ENCODE peak calls at places on chromosomes 12 and 14, in nine cellular contexts. Y is GM23248, N is mammary epithelial cell, B is fibroblast of lung, Q is endothelial cell of umbilical vein, L is GM23338, E is neuronal stem cell, K is DND-41, W is keratinocyte. X is an unnamed sample.
A peak's percentile ranks its signal among the peaks of the same experiment; 100 is the strongest.

GRCh38 chr14:81315344-81315743 is 84.8 kb downstream of the STON2 start:
- DNase-seq in N (no peak), B (no peak), Y (no peak), Q (no peak), K (no peak), E (peak; percentile 57), W (no peak), L (peak; percentile 95), X (peak; percentile 71)

GRCh38 chr12:58725400-58726105 is 194.8 kb downstream of the LRIG3 start:
- DNase-seq in E (no peak), N (no peak), L (no peak), K (no peak), Y (peak; percentile 26), W (no peak), B (no peak), Q (no peak), X (no peak)

GRCh38 chr14:100295376-100296105 is 10.7 kb downstream of the SLC25A29 start:
- DNase-seq in L (no peak), Q (no peak), K (no peak), E (no peak), N (no peak), B (no peak), Y (no peak), W (no peak), X (no peak)

GRCh38 chr14:63682727-63683593 is 41.3 kb upstream of the WDR89 start:
- DNase-seq in B (no peak), K (no peak), W (no peak), Q (no peak), N (no peak), Y (no peak), E (no peak), L (no peak), X (no peak)

GRCh38 chr12:118188690-118189371 is 52.9 kb downstream of the PEBP1 start:
- DNase-seq in K (no peak), Y (peak; percentile 65), W (no peak), E (no peak), N (peak; percentile 20), B (peak; percentile 81), L (peak; percentile 22), Q (peak; percentile 30), X (no peak)

GRCh38 chr12:70415987-70416386 is 49.9 kb downstream of the KCNMB4 start:
- DNase-seq in L (no peak), W (no peak), Q (no peak), K (no peak), E (no peak), N (no peak), B (no peak), Y (no peak), X (no peak)

GRCh38 chr14:34498684-34499412 is 36.8 kb upstream of the SPTSSA start:
- DNase-seq in Y (peak; percentile 34), W (no peak), B (peak; percentile 45), L (peak; percentile 46), K (peak; percentile 10), Q (peak; percentile 6), E (no peak), N (peak; percentile 43), X (peak; percentile 36)

GRCh38 chr14:45526715-45527549 is 273.9 kb upstream of the MIS18BP1 start:
- DNase-seq in K (peak; percentile 24), E (peak; percentile 32), L (peak; percentile 85), B (no peak), Q (no peak), Y (peak; percentile 53), W (no peak), N (peak; percentile 45), X (peak; percentile 81)

GRCh38 chr14:104660597-104660996 is 28.8 kb upstream of the INF2 start:
- DNase-seq in W (no peak), L (no peak), E (no peak), Y (no peak), N (no peak), K (no peak), Q (no peak), B (no peak), X (no peak)

GRCh38 chr12:53120685-53121525 is 17.6 kb downstream of the SOAT2 start:
- DNase-seq in B (no peak), L (no peak), Q (no peak), W (no peak), N (no peak), Y (no peak), K (no peak), E (no peak), X (no peak)

GRCh38 chr12:3535431-3535841 is 44.4 kb downstream of the PRMT8 start:
- DNase-seq in N (no peak), Q (no peak), E (no peak), W (no peak), L (no peak), Y (no peak), B (no peak), K (no peak), X (no peak)

GRCh38 chr14:105271224-105271890 is 23.0 kb downstream of the BTBD6 start:
- DNase-seq in B (no peak), Q (no peak), L (no peak), N (no peak), Y (no peak), E (no peak), W (no peak), K (no peak), X (no peak)

GRCh38 chr12:80509781-80510556 is 65.9 kb downstream of the PTPRQ start:
- DNase-seq in N (peak; percentile 5), L (no peak), W (no peak), Q (no peak), B (peak; percentile 51), E (no peak), K (no peak), Y (peak; percentile 86), X (no peak)

GRCh38 chr14:67251573-67252226 is 10.5 kb downstream of the PALS1 start:
- DNase-seq in N (peak; percentile 56), E (no peak), B (peak; percentile 24), W (no peak), L (peak; percentile 24), Q (no peak), K (no peak), Y (peak; percentile 41), X (peak; percentile 25)

GRCh38 chr14:44112774-44113460 is 394.2 kb downstream of the FSCB start:
- DNase-seq in N (peak; percentile 48), K (no peak), B (no peak), Y (no peak), E (no peak), Q (no peak), L (no peak), W (no peak), X (no peak)
- H2AFZ ChIP-seq in N (no peak overlapping the region), K (no peak overlapping the region), B (no peak overlapping the region), Y (no peak overlapping the region), E (no peak overlapping the region), Q (no peak overlapping the region), L (no peak overlapping the region), W (no peak overlapping the region), X (no peak overlapping the region)

GRCh38 chr12:89943461-89943860 is 234.8 kb upstream of the ATP2B1 start:
- DNase-seq in E (no peak), B (peak; percentile 44), Q (no peak), L (no peak), W (no peak), N (no peak), K (no peak), Y (no peak), X (no peak)
- H2AFZ ChIP-seq in E (no peak overlapping the region), B (no peak overlapping the region), Q (no peak overlapping the region), L (no peak overlapping the region), W (no peak overlapping the region), N (no peak overlapping the region), K (no peak overlapping the region), Y (peak overlapping the region; percentile 26), X (no peak overlapping the region)

GRCh38 chr12:27524839-27525238 is 833 bp downstream of the PPFIBP1 start:
- DNase-seq in Y (peak; percentile 67), K (no peak), W (no peak), B (peak; percentile 60), N (no peak), Q (peak; percentile 69), L (peak; percentile 14), E (no peak), X (no peak)
- H2AFZ ChIP-seq in Y (peak overlapping the region; percentile 73), K (peak overlapping the region; percentile 19), W (no peak overlapping the region), B (no peak overlapping the region), N (no peak overlapping the region), Q (no peak overlapping the region), L (no peak overlapping the region), E (peak overlapping the region; percentile 65), X (no peak overlapping the region)

GRCh38 chr14:77141592-77142288 is at the start of gene ZDHHC22:
- DNase-seq in N (no peak), B (no peak), E (no peak), Y (no peak), K (no peak), W (no peak), L (peak; percentile 79), Q (no peak), X (no peak)
- H2AFZ ChIP-seq in N (no peak within 1 kb of the TSS), B (no peak within 1 kb of the TSS), E (peak within 1 kb of the TSS; percentile 97), Y (peak within 1 kb of the TSS; percentile 12), K (no peak within 1 kb of the TSS), W (no peak within 1 kb of the TSS), L (peak within 1 kb of the TSS; percentile 89), Q (peak within 1 kb of the TSS; percentile 51), X (peak within 1 kb of the TSS; percentile 91)

DNA sequence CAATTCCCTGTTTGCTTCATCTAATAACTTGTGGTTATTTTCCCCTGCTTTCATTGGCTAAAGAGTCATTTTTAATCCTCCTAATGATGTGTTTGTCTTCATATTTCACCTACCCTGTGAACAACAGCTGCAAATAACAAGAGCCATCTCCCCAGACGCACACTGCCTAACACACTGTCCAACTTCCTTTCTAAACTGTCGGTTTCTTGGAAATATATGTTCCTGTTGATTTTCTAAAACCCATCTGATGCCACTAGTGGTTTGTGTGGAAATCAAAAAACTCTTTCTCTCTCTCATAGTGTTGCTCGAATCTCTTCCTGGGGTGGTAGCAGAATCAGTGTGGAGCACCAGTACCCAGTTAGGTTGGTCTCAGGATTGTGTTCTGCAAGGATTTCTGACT is 226.9 kb downstream of the EPS8 start:
- DNase-seq in N (no peak), Y (no peak), B (no peak), L (no peak), W (no peak), K (peak; percentile 83), E (no peak), Q (no peak), X (no peak)
- H2AFZ ChIP-seq in N (no peak overlapping the region), Y (no peak overlapping the region), B (peak overlapping the region; percentile 29), L (no peak overlapping the region), W (no peak overlapping the region), K (no peak overlapping the region), E (no peak overlapping the region), Q (no peak overlapping the region), X (no peak overlapping the region)

GRCh38 chr12:105812356-105812755 is 326.4 kb downstream of the NUAK1 start:
- DNase-seq in B (no peak), W (no peak), E (no peak), L (no peak), Q (no peak), K (no peak), N (no peak), Y (no peak), X (no peak)
- H2AFZ ChIP-seq in B (no peak overlapping the region), W (no peak overlapping the region), E (no peak overlapping the region), L (no peak overlapping the region), Q (no peak overlapping the region), K (no peak overlapping the region), N (no peak overlapping the region), Y (no peak overlapping the region), X (no peak overlapping the region)